ENCODE peak calls at places on chromosomes 6 and 20, in five cellular contexts. M, C, S, H and X are unnamed samples.

GRCh38 chr20:19802492-19803158 is 44.6 kb downstream of the RIN2 start:
- DNase-seq in H (no peak), C (peak; percentile 47), M (peak; percentile 75), S (no peak), X (peak; percentile 87)

GRCh38 chr6:14498748-14499147 is 381.2 kb downstream of the CD83 start:
- DNase-seq in C (no peak), S (no peak), H (no peak), M (no peak), X (no peak)

GRCh38 chr6:100203391-100203790 is 209.4 kb upstream of the MCHR2 start:
- DNase-seq in M (no peak), S (no peak), H (no peak), C (peak; percentile 53), X (no peak)

GRCh38 chr6:39821014-39821738 is 29.0 kb downstream of the DAAM2 start:
- DNase-seq in H (no peak), C (no peak), M (no peak), S (no peak), X (no peak)

GRCh38 chr6:40349092-40349491 is 238.1 kb downstream of the LRFN2 start:
- DNase-seq in M (no peak), C (no peak), S (no peak), H (no peak), X (no peak)

GRCh38 chr6:80547827-80548226 is 441.4 kb downstream of the BCKDHB start:
- DNase-seq in S (no peak), H (no peak), M (no peak), C (no peak), X (no peak)

GRCh38 chr6:106685833-106686232 is 56.5 kb downstream of the QRSL1 start:
- DNase-seq in C (no peak), H (no peak), M (no peak), S (no peak), X (no peak)

GRCh38 chr6:92684386-92684785 is 735.0 kb downstream of the EPHA7 start:
- DNase-seq in S (no peak), M (no peak), C (no peak), H (no peak), X (no peak)

GRCh38 chr6:151757506-151757955 is 50.0 kb upstream of the ESR1 start:
- DNase-seq in S (peak; percentile 69), M (peak; percentile 29), C (no peak), H (no peak), X (no peak)

GRCh38 chr6:36967301-36967700 is 12.8 kb downstream of the PI16 start:
- DNase-seq in H (no peak), M (no peak), S (no peak), C (no peak), X (no peak)

GRCh38 chr20:11302436-11302835 is 615.3 kb upstream of the BTBD3 start:
- DNase-seq in M (no peak), H (no peak), C (no peak), S (no peak), X (no peak)

GRCh38 chr20:46573788-46574581 is 23.5 kb upstream of the OCSTAMP start:
- DNase-seq in C (no peak), S (no peak), H (no peak), M (no peak), X (no peak)

GRCh38 chr6:6600865-6601264 is 12.3 kb downstream of the LY86 start:
- DNase-seq in C (no peak), S (no peak), H (no peak), M (peak; percentile 9), X (peak; percentile 81)

GRCh38 chr6:165574770-165575549 is 88.1 kb downstream of the PDE10A start:
- DNase-seq in M (no peak), S (no peak), H (no peak), C (peak; percentile 57), X (no peak)

GRCh38 chr6:45595010-45595851 is 217.5 kb upstream of the SUPT3H start:
- DNase-seq in H (peak; percentile 22), C (no peak), S (no peak), M (no peak), X (no peak)

GRCh38 chr6:22149501-22150490 is 147.0 kb downstream of the PRL start:
- DNase-seq in C (no peak), S (no peak), M (no peak), H (no peak), X (no peak)

GRCh38 chr6:109051301-109051700 is 43.3 kb downstream of the SESN1 start:
- DNase-seq in H (no peak), M (peak; percentile 56), S (no peak), C (no peak), X (no peak)

GRCh38 chr6:113696960-113697359 is 160.2 kb upstream of the MARCKS start:
- DNase-seq in H (no peak), M (no peak), C (no peak), S (no peak), X (no peak)

GRCh38 chr6:160348552-160349441 is 619 bp downstream of the SLC22A3 start:
- DNase-seq in H (peak; percentile 77), S (no peak), M (peak; percentile 87), C (no peak), X (no peak)

GRCh38 chr20:62045529-62046277 is 20.0 kb downstream of the TAF4 start:
- DNase-seq in S (no peak), H (no peak), M (no peak), C (no peak), X (no peak)

GRCh38 chr6:107917468-107918375 is 40.3 kb downstream of the SEC63 start:
- DNase-seq in M (no peak), C (peak; percentile 7), S (peak; percentile 48), H (no peak), X (no peak)

GRCh38 chr6:108651287-108651686 is 90.6 kb downstream of the FOXO3 start:
- DNase-seq in M (no peak), H (no peak), C (no peak), S (no peak), X (no peak)

GRCh38 chr6:41439524-41440418 is 104.4 kb downstream of the NCR2 start:
- DNase-seq in C (no peak), M (no peak), H (no peak), S (peak; percentile 67), X (no peak)

GRCh38 chr6:164142312-164142711 is 727.8 kb downstream of the QKI start:
- DNase-seq in H (no peak), C (no peak), M (no peak), S (no peak), X (no peak)

GRCh38 chr6:91730710-91731109 is 1143.8 kb upstream of the MAP3K7 start:
- DNase-seq in H (no peak), S (no peak), M (no peak), C (no peak), X (no peak)

GRCh38 chr6:30615958-30616810 is 859 bp downstream of the PPP1R10 start:
- DNase-seq in C (no peak), S (no peak), H (no peak), M (peak; percentile 61), X (no peak)

GRCh38 chr20:46523696-46524328 is 10.5 kb upstream of the ZNF334 start:
- DNase-seq in H (no peak), M (peak; percentile 68), C (no peak), S (no peak), X (no peak)

DNA sequence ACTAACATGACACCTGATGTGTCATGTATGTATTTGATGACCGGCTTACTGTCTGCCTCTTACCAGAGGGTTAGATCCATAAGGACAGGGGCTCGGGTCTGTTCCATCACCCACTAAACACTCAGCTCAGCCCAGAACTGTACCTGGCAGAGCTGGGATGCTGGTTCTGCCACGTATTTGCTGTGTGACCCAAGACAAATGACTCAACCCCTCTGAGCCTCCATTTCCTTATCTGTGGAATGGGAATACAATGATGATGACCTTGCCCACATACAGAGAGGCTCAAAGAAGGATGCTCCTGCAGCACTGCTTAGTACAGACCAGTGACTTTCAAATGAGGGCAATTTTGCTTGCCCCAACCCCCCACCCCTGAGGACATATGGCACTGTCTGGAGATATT is 32.7 kb downstream of the PREX1 start:
- DNase-seq in S (no peak), H (no peak), C (no peak), M (no peak), X (no peak)
- TF ChIP-seq JUND in S (no peak), H (no peak), C (no peak), M (no peak), X (no peak)

GRCh38 chr6:55198708-55199107 is 24.4 kb downstream of the HCRTR2 start:
- DNase-seq in S (no peak), C (no peak), H (no peak), M (no peak), X (no peak)
- TF ChIP-seq JUND in S (no peak), C (no peak), H (no peak), M (no peak), X (no peak)

GRCh38 chr6:33678246-33678931 is 33.1 kb downstream of the UQCC2 start:
- DNase-seq in C (no peak), H (no peak), M (no peak), S (no peak), X (no peak)

GRCh38 chr6:33675968-33676367 is 35.5 kb downstream of the UQCC2 start:
- DNase-seq in M (no peak), C (no peak), H (no peak), S (no peak), X (no peak)

GRCh38 chr6:33676416-33677152 is 34.9 kb downstream of the UQCC2 start:
- DNase-seq in S (no peak), H (no peak), C (no peak), M (no peak), X (no peak)

GRCh38 chr6:33677689-33678088 is 33.8 kb downstream of the UQCC2 start:
- DNase-seq in S (no peak), M (no peak), H (no peak), C (no peak), X (no peak)

GRCh38 chr6:33677153-33677660 is 34.3 kb downstream of the UQCC2 start:
- DNase-seq in S (no peak), C (no peak), M (no peak), H (no peak), X (no peak)
- TF ChIP-seq JUND in S (no peak), C (no peak), M (no peak), H (no peak), X (no peak)

GRCh38 chr6:125354649-125355048 is 52.9 kb upstream of the HDDC2 start:
- DNase-seq in M (no peak), H (no peak), C (no peak), S (no peak), X (no peak)

GRCh38 chr6:125361868-125362267 is 60.1 kb upstream of the HDDC2 start:
- DNase-seq in H (no peak), C (no peak), S (no peak), M (no peak), X (no peak)

GRCh38 chr6:125356888-125357287 is 55.1 kb upstream of the HDDC2 start:
- DNase-seq in H (no peak), C (no peak), S (no peak), M (no peak), X (no peak)

GRCh38 chr6:125358898-125359297 is 57.1 kb upstream of the HDDC2 start:
- DNase-seq in M (no peak), S (no peak), H (no peak), C (no peak), X (no peak)

DNA sequence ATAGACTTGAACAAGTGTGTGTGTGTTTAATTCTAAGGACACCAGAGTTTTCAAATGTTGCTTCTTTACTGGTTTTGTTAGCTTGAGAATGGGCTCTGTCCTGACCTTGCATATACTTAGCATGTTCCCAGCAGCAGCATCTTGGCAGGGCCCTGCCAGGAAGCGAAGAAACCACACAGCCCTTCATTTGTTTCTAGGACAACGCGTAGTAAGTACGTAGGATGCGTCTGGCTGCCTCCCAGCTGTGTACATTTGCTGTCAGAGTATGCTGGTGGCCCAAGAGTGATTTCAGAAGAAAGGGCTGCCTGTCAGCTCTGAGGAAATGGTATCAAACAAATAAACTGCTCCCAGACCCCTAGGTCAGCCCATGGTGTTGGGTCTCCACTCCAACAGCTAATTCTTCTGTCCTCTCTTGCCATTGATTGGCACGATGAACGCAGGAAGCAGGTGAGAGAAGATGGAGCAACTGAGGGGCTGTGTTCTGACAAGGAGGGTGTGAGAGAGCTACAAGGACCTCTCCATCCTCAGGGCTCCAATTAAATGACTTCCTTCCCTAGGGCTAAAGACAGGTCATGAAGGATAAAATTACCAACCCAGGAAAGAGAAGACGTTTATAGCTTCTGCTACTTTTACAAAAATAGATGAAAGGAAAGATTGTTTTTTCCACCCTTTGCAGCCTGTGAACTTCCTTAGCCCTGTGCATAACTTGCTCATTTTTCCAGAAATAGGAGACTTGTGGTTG is 55.9 kb upstream of the HDDC2 start:
- DNase-seq in M (no peak), C (no peak), S (no peak), H (no peak), X (no peak)
- TF ChIP-seq JUND in M (no peak), C (no peak), S (no peak), H (no peak), X (no peak)